ENCODE peak calls at places on chromosomes 1 and 21, in five cellular contexts. One of them, this sample, is unnamed.

GRCh38 chr1:2950926-2951305 is 70.4 kb upstream of the ACTRT2 start:
- DNase-seq in cardiac muscle cell: no peak
- DNase-seq in WTC11: no peak
- DNase-seq in DND-41: no peak
- DNase-seq in endodermal cell: no peak
- DNase-seq in this sample: no peak

GRCh38 chr1:181094813-181095212 is 6.3 kb downstream of the IER5 start:
- DNase-seq in cardiac muscle cell: peak
- DNase-seq in WTC11: no peak
- DNase-seq in endodermal cell: no peak
- DNase-seq in DND-41: no peak
- DNase-seq in this sample: no peak

GRCh38 chr1:109827986-109828385 is 64.3 kb upstream of the EPS8L3 start:
- DNase-seq in endodermal cell: peak
- DNase-seq in DND-41: no peak
- DNase-seq in WTC11: no peak
- DNase-seq in cardiac muscle cell: no peak
- DNase-seq in this sample: no peak

GRCh38 chr1:116026626-116027025 is 50.3 kb downstream of the SLC22A15 start:
- DNase-seq in WTC11: no peak
- DNase-seq in cardiac muscle cell: no peak
- DNase-seq in endodermal cell: no peak
- DNase-seq in DND-41: no peak
- DNase-seq in this sample: no peak

GRCh38 chr1:201123866-201124265 is 3.1 kb downstream of the ASCL5 start:
- DNase-seq in cardiac muscle cell: no peak
- DNase-seq in endodermal cell: no peak
- DNase-seq in DND-41: no peak
- DNase-seq in WTC11: no peak
- DNase-seq in this sample: no peak

GRCh38 chr1:119968601-119969000 is 72.3 kb upstream of the ADAM30 start:
- DNase-seq in WTC11: no peak
- DNase-seq in endodermal cell: no peak
- DNase-seq in cardiac muscle cell: no peak
- DNase-seq in DND-41: no peak
- DNase-seq in this sample: no peak

GRCh38 chr1:185996211-185996610 is 262.0 kb downstream of the HMCN1 start:
- DNase-seq in endodermal cell: no peak
- DNase-seq in WTC11: no peak
- DNase-seq in cardiac muscle cell: peak
- DNase-seq in DND-41: no peak
- DNase-seq in this sample: no peak

GRCh38 chr1:228171221-228171891 is 5.8 kb downstream of the IBA57 start:
- DNase-seq in cardiac muscle cell: no peak
- DNase-seq in DND-41: no peak
- DNase-seq in endodermal cell: peak
- DNase-seq in WTC11: no peak
- DNase-seq in this sample: no peak

GRCh38 chr1:243638186-243638585 is 211.9 kb downstream of the AKT3 start:
- DNase-seq in endodermal cell: no peak
- DNase-seq in WTC11: no peak
- DNase-seq in cardiac muscle cell: no peak
- DNase-seq in DND-41: no peak
- DNase-seq in this sample: no peak

GRCh38 chr1:22461678-22462527 is 10.3 kb downstream of the ZBTB40 start:
- DNase-seq in cardiac muscle cell: no peak
- DNase-seq in endodermal cell: no peak
- DNase-seq in DND-41: no peak
- DNase-seq in WTC11: no peak
- DNase-seq in this sample: no peak

GRCh38 chr1:70706381-70707173 is 295.5 kb downstream of the CTH start:
- DNase-seq in DND-41: no peak
- DNase-seq in cardiac muscle cell: no peak
- DNase-seq in WTC11: peak
- DNase-seq in endodermal cell: peak
- DNase-seq in this sample: peak

GRCh38 chr21:38669186-38669585 is 136.5 kb upstream of the ETS2 start:
- DNase-seq in WTC11: no peak
- DNase-seq in cardiac muscle cell: peak
- DNase-seq in endodermal cell: peak
- DNase-seq in DND-41: peak
- DNase-seq in this sample: no peak

GRCh38 chr1:108199231-108199657 is 899 bp downstream of the SLC25A24 start:
- DNase-seq in cardiac muscle cell: peak
- DNase-seq in endodermal cell: peak
- DNase-seq in WTC11: no peak
- DNase-seq in DND-41: no peak
- DNase-seq in this sample: no peak

GRCh38 chr1:183600136-183600535 is 9.9 kb upstream of the NCF2 start:
- DNase-seq in WTC11: no peak
- DNase-seq in endodermal cell: no peak
- DNase-seq in cardiac muscle cell: peak
- DNase-seq in DND-41: no peak
- DNase-seq in this sample: no peak

GRCh38 chr1:65063025-65063424 is 85.0 kb upstream of the AK4 start:
- DNase-seq in WTC11: no peak
- DNase-seq in endodermal cell: no peak
- DNase-seq in cardiac muscle cell: no peak
- DNase-seq in DND-41: no peak
- DNase-seq in this sample: no peak
- TF ChIP-seq CTCF in WTC11: no peak
- TF ChIP-seq CTCF in endodermal cell: peak
- TF ChIP-seq CTCF in cardiac muscle cell: no peak
- TF ChIP-seq CTCF in DND-41: peak
- TF ChIP-seq CTCF in this sample: no peak

DNA sequence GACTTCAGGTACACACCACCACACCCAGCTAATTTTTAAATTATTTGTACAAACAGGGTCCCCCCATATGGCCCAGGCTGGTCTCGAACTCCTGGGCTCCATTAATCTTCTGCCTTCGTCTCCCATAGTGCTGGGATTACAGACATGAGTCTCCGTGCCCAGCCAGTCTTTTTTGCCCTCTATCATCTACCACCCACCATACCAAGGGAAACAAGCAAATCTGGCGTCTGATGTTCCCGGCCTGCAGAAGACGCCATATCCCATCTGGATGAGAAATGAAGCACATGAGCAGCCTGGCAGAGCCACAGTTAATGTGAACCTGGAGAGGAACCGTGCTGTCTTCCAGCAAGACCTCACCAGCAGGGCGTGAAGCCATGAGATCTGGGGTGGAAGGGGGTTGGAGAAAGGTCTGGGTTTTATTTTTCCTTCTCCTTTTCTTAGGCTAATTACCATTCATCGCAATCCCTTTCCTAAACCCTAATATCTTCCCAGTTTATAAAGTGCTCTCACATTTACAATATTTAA is 1.8 kb upstream of the PRELP start:
- DNase-seq in endodermal cell: no peak
- DNase-seq in DND-41: no peak
- DNase-seq in WTC11: no peak
- DNase-seq in cardiac muscle cell: no peak
- DNase-seq in this sample: no peak
- TF ChIP-seq CTCF in endodermal cell: no peak
- TF ChIP-seq CTCF in DND-41: no peak
- TF ChIP-seq CTCF in WTC11: no peak
- TF ChIP-seq CTCF in cardiac muscle cell: no peak
- TF ChIP-seq CTCF in this sample: no peak

DNA sequence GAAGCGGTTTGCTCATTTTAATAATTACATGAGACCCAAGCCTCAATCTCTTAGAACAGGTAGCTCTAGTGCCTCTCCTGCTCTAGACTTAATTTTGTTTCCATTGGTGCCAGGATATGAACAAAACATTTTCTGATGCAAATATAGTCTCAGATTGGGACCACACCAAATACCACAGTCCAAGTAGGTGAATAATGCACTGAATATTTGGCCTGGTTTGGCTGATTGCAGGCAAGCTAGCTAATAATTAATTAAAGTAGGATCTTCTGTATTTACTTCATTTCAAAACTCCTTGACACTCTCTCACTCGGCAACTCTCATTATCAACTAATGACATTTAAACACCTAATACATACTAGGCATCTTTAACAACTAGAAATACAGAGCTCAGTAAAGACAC is 219.6 kb downstream of the LTN1 start:
- DNase-seq in WTC11: no peak
- DNase-seq in cardiac muscle cell: no peak
- DNase-seq in endodermal cell: no peak
- DNase-seq in DND-41: no peak
- DNase-seq in this sample: no peak
- TF ChIP-seq CTCF in WTC11: no peak
- TF ChIP-seq CTCF in cardiac muscle cell: no peak
- TF ChIP-seq CTCF in endodermal cell: no peak
- TF ChIP-seq CTCF in DND-41: no peak
- TF ChIP-seq CTCF in this sample: no peak

DNA sequence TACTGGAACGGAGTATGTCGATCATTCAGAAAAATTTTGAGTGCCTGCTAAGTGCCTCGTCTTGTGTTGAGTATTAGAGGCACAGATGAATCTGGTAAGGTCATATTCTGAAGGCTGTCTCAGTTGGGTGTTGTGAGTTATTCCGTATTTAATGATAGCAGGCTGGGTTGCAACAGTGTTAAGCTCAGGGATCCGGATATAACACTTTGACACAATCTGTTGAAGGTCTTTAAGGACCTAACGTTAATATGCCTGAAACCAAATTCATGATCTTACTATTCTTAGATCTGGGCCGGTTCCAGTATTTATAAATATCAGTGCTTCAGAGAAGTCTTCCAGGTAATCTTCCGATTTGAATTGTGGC is 555 bp downstream of the PRPF38A start:
- DNase-seq in endodermal cell: no peak
- DNase-seq in cardiac muscle cell: no peak
- DNase-seq in DND-41: no peak
- DNase-seq in WTC11: no peak
- DNase-seq in this sample: no peak
- TF ChIP-seq CTCF in endodermal cell: peak
- TF ChIP-seq CTCF in cardiac muscle cell: no peak
- TF ChIP-seq CTCF in DND-41: no peak
- TF ChIP-seq CTCF in WTC11: no peak
- TF ChIP-seq CTCF in this sample: no peak

This sample was measured in glutamatergic neuron.